ENCODE peak calls at places on chromosomes 3 and 15, in six cellular contexts. One of them, this sample, is unnamed.

GRCh38 chr15:98801234-98801561 is 152.9 kb downstream of the IGF1R start:
- DNase-seq in ACHN: no peak
- DNase-seq in activated naive CD8-positive, alpha-beta T cell treated with anti-CD3 and anti-CD28 coated beads for 36 hours: no peak
- DNase-seq in RPMI8226: no peak
- DNase-seq in Daoy: no peak
- DNase-seq in breast epithelium: no peak
- DNase-seq in this sample: no peak

GRCh38 chr3:112128843-112129727 is 4.0 kb downstream of the GCSAM start:
- DNase-seq in RPMI8226: peak
- DNase-seq in breast epithelium: no peak
- DNase-seq in activated naive CD8-positive, alpha-beta T cell treated with anti-CD3 and anti-CD28 coated beads for 36 hours: peak
- DNase-seq in ACHN: no peak
- DNase-seq in Daoy: no peak
- DNase-seq in this sample: peak

GRCh38 chr3:43754316-43754715 is 63.6 kb downstream of the ABHD5 start:
- DNase-seq in Daoy: peak
- DNase-seq in breast epithelium: no peak
- DNase-seq in activated naive CD8-positive, alpha-beta T cell treated with anti-CD3 and anti-CD28 coated beads for 36 hours: no peak
- DNase-seq in ACHN: no peak
- DNase-seq in RPMI8226: no peak
- DNase-seq in this sample: no peak

GRCh38 chr15:101813803-101814534 is 2.0 kb downstream of the OR4F15 start:
- DNase-seq in RPMI8226: no peak
- DNase-seq in activated naive CD8-positive, alpha-beta T cell treated with anti-CD3 and anti-CD28 coated beads for 36 hours: no peak
- DNase-seq in Daoy: no peak
- DNase-seq in ACHN: peak
- DNase-seq in breast epithelium: no peak
- DNase-seq in this sample: no peak

GRCh38 chr3:71062037-71062919 is 521.2 kb downstream of the FOXP1 start:
- DNase-seq in RPMI8226: no peak
- DNase-seq in ACHN: no peak
- DNase-seq in activated naive CD8-positive, alpha-beta T cell treated with anti-CD3 and anti-CD28 coated beads for 36 hours: no peak
- DNase-seq in breast epithelium: no peak
- DNase-seq in Daoy: no peak
- DNase-seq in this sample: peak

GRCh38 chr3:30098656-30099454 is 507.5 kb upstream of the TGFBR2 start:
- DNase-seq in breast epithelium: no peak
- DNase-seq in Daoy: peak
- DNase-seq in ACHN: peak
- DNase-seq in RPMI8226: no peak
- DNase-seq in activated naive CD8-positive, alpha-beta T cell treated with anti-CD3 and anti-CD28 coated beads for 36 hours: no peak
- DNase-seq in this sample: peak

GRCh38 chr3:139329364-139329850 is 14.4 kb upstream of the MRPS22 start:
- DNase-seq in breast epithelium: peak
- DNase-seq in activated naive CD8-positive, alpha-beta T cell treated with anti-CD3 and anti-CD28 coated beads for 36 hours: peak
- DNase-seq in ACHN: peak
- DNase-seq in Daoy: peak
- DNase-seq in RPMI8226: peak
- DNase-seq in this sample: peak

GRCh38 chr3:188975612-188976314 is 196.0 kb upstream of the TPRG1 start:
- DNase-seq in activated naive CD8-positive, alpha-beta T cell treated with anti-CD3 and anti-CD28 coated beads for 36 hours: no peak
- DNase-seq in RPMI8226: no peak
- DNase-seq in breast epithelium: no peak
- DNase-seq in ACHN: no peak
- DNase-seq in Daoy: no peak
- DNase-seq in this sample: no peak

GRCh38 chr3:81816473-81817260 is 55.2 kb upstream of the GBE1 start:
- DNase-seq in ACHN: peak
- DNase-seq in Daoy: no peak
- DNase-seq in activated naive CD8-positive, alpha-beta T cell treated with anti-CD3 and anti-CD28 coated beads for 36 hours: peak
- DNase-seq in breast epithelium: no peak
- DNase-seq in RPMI8226: peak
- DNase-seq in this sample: peak

GRCh38 chr3:47404955-47405790 is 24.4 kb downstream of the PTPN23 start:
- DNase-seq in breast epithelium: no peak
- DNase-seq in RPMI8226: no peak
- DNase-seq in ACHN: no peak
- DNase-seq in Daoy: no peak
- DNase-seq in activated naive CD8-positive, alpha-beta T cell treated with anti-CD3 and anti-CD28 coated beads for 36 hours: no peak
- DNase-seq in this sample: peak

GRCh38 chr15:35061171-35062163 is 23.6 kb downstream of the NANOGP8 start:
- DNase-seq in ACHN: no peak
- DNase-seq in Daoy: peak
- DNase-seq in RPMI8226: no peak
- DNase-seq in breast epithelium: no peak
- DNase-seq in activated naive CD8-positive, alpha-beta T cell treated with anti-CD3 and anti-CD28 coated beads for 36 hours: no peak
- DNase-seq in this sample: no peak